ENCODE peak calls at places on chromosomes 1 and 21, in eight cellular contexts. One of them, this sample, is unnamed.

GRCh38 chr21:37139154-37139553 is 66.1 kb downstream of the TTC3 start:
- DNase-seq in AG04450: no peak
- DNase-seq in AG10803: no peak
- DNase-seq in cardiac fibroblast: peak
- DNase-seq in fibroblast of pulmonary artery: no peak
- DNase-seq in IMR-90: no peak
- DNase-seq in lower leg skin: no peak
- DNase-seq in fibroblast of mammary gland: no peak
- DNase-seq in this sample: peak

GRCh38 chr21:25561668-25562641 is 45.3 kb downstream of the MRPL39 start:
- DNase-seq in AG04450: peak
- DNase-seq in AG10803: peak
- DNase-seq in cardiac fibroblast: peak
- DNase-seq in fibroblast of pulmonary artery: peak
- DNase-seq in IMR-90: peak
- DNase-seq in lower leg skin: peak
- DNase-seq in fibroblast of mammary gland: peak
- DNase-seq in this sample: peak

GRCh38 chr1:207404849-207405525 is 49.1 kb upstream of the CR2 start:
- DNase-seq in AG04450: peak
- DNase-seq in AG10803: peak
- DNase-seq in cardiac fibroblast: peak
- DNase-seq in fibroblast of pulmonary artery: peak
- DNase-seq in IMR-90: peak
- DNase-seq in lower leg skin: no peak
- DNase-seq in fibroblast of mammary gland: peak
- DNase-seq in this sample: peak

GRCh38 chr1:117181630-117182041 is 29.1 kb downstream of the VTCN1 start:
- DNase-seq in AG04450: no peak
- DNase-seq in AG10803: no peak
- DNase-seq in cardiac fibroblast: no peak
- DNase-seq in fibroblast of pulmonary artery: no peak
- DNase-seq in IMR-90: no peak
- DNase-seq in lower leg skin: no peak
- DNase-seq in fibroblast of mammary gland: no peak
- DNase-seq in this sample: no peak

GRCh38 chr1:30474818-30475200 is 248.6 kb downstream of the MATN1 start:
- DNase-seq in AG04450: no peak
- DNase-seq in AG10803: no peak
- DNase-seq in cardiac fibroblast: no peak
- DNase-seq in fibroblast of pulmonary artery: no peak
- DNase-seq in IMR-90: no peak
- DNase-seq in lower leg skin: peak
- DNase-seq in fibroblast of mammary gland: no peak
- DNase-seq in this sample: no peak

GRCh38 chr1:182193908-182194550 is 132.5 kb upstream of the ZNF648 start:
- DNase-seq in AG04450: no peak
- DNase-seq in AG10803: peak
- DNase-seq in cardiac fibroblast: no peak
- DNase-seq in fibroblast of pulmonary artery: no peak
- DNase-seq in IMR-90: peak
- DNase-seq in lower leg skin: no peak
- DNase-seq in fibroblast of mammary gland: peak
- DNase-seq in this sample: peak

GRCh38 chr1:18739408-18739807 is 108.8 kb downstream of the PAX7 start:
- DNase-seq in AG04450: no peak
- DNase-seq in AG10803: no peak
- DNase-seq in cardiac fibroblast: no peak
- DNase-seq in fibroblast of pulmonary artery: no peak
- DNase-seq in IMR-90: no peak
- DNase-seq in lower leg skin: no peak
- DNase-seq in fibroblast of mammary gland: no peak
- DNase-seq in this sample: no peak

GRCh38 chr1:159996653-159997052 is 35.1 kb downstream of the PIGM start:
- DNase-seq in AG04450: peak
- DNase-seq in AG10803: peak
- DNase-seq in cardiac fibroblast: peak
- DNase-seq in fibroblast of pulmonary artery: peak
- DNase-seq in IMR-90: peak
- DNase-seq in lower leg skin: no peak
- DNase-seq in fibroblast of mammary gland: peak
- DNase-seq in this sample: peak

GRCh38 chr1:230011333-230012092 is 55.5 kb upstream of the GALNT2 start:
- DNase-seq in AG04450: no peak
- DNase-seq in AG10803: no peak
- DNase-seq in cardiac fibroblast: no peak
- DNase-seq in fibroblast of pulmonary artery: no peak
- DNase-seq in IMR-90: no peak
- DNase-seq in lower leg skin: no peak
- DNase-seq in fibroblast of mammary gland: peak
- DNase-seq in this sample: no peak

GRCh38 chr1:171251042-171251740 is 2.9 kb downstream of the FMO1 start:
- DNase-seq in AG04450: no peak
- DNase-seq in AG10803: peak
- DNase-seq in cardiac fibroblast: peak
- DNase-seq in fibroblast of pulmonary artery: peak
- DNase-seq in IMR-90: peak
- DNase-seq in lower leg skin: no peak
- DNase-seq in fibroblast of mammary gland: no peak
- DNase-seq in this sample: peak

GRCh38 chr1:230568008-230568407 is 74.3 kb upstream of the COG2 start:
- DNase-seq in AG04450: peak
- DNase-seq in AG10803: peak
- DNase-seq in cardiac fibroblast: peak
- DNase-seq in fibroblast of pulmonary artery: peak
- DNase-seq in IMR-90: peak
- DNase-seq in lower leg skin: no peak
- DNase-seq in fibroblast of mammary gland: peak
- DNase-seq in this sample: peak

GRCh38 chr1:99887890-99888289 is 37.7 kb downstream of the AGL start:
- DNase-seq in AG04450: no peak
- DNase-seq in AG10803: no peak
- DNase-seq in cardiac fibroblast: no peak
- DNase-seq in fibroblast of pulmonary artery: no peak
- DNase-seq in IMR-90: no peak
- DNase-seq in lower leg skin: no peak
- DNase-seq in fibroblast of mammary gland: no peak
- DNase-seq in this sample: no peak

GRCh38 chr21:34313116-34313515 is 50.7 kb upstream of the KCNE2 start:
- DNase-seq in AG04450: no peak
- DNase-seq in AG10803: no peak
- DNase-seq in cardiac fibroblast: peak
- DNase-seq in fibroblast of pulmonary artery: peak
- DNase-seq in IMR-90: peak
- DNase-seq in lower leg skin: no peak
- DNase-seq in fibroblast of mammary gland: no peak
- DNase-seq in this sample: peak

GRCh38 chr1:17279001-17279830 is 28.8 kb upstream of the PADI4 start:
- DNase-seq in AG04450: no peak
- DNase-seq in AG10803: no peak
- DNase-seq in cardiac fibroblast: no peak
- DNase-seq in fibroblast of pulmonary artery: no peak
- DNase-seq in IMR-90: no peak
- DNase-seq in lower leg skin: no peak
- DNase-seq in fibroblast of mammary gland: no peak
- DNase-seq in this sample: no peak

GRCh38 chr1:232306269-232306911 is 323.5 kb downstream of the SIPA1L2 start:
- DNase-seq in AG04450: no peak
- DNase-seq in AG10803: no peak
- DNase-seq in cardiac fibroblast: no peak
- DNase-seq in fibroblast of pulmonary artery: peak
- DNase-seq in IMR-90: no peak
- DNase-seq in lower leg skin: no peak
- DNase-seq in fibroblast of mammary gland: no peak
- DNase-seq in this sample: no peak

GRCh38 chr21:41425588-41425953 is 468 bp upstream of the MX1 start:
- DNase-seq in AG04450: no peak
- DNase-seq in AG10803: no peak
- DNase-seq in cardiac fibroblast: no peak
- DNase-seq in fibroblast of pulmonary artery: no peak
- DNase-seq in IMR-90: no peak
- DNase-seq in lower leg skin: no peak
- DNase-seq in fibroblast of mammary gland: no peak
- DNase-seq in this sample: no peak
- H3K4me3 ChIP-seq in AG04450: peak
- H3K4me3 ChIP-seq in AG10803: peak
- H3K4me3 ChIP-seq in cardiac fibroblast: peak
- H3K4me3 ChIP-seq in fibroblast of pulmonary artery: peak
- H3K4me3 ChIP-seq in IMR-90: peak
- H3K4me3 ChIP-seq in lower leg skin: peak
- H3K4me3 ChIP-seq in fibroblast of mammary gland: peak
- H3K4me3 ChIP-seq in this sample: peak

DNA sequence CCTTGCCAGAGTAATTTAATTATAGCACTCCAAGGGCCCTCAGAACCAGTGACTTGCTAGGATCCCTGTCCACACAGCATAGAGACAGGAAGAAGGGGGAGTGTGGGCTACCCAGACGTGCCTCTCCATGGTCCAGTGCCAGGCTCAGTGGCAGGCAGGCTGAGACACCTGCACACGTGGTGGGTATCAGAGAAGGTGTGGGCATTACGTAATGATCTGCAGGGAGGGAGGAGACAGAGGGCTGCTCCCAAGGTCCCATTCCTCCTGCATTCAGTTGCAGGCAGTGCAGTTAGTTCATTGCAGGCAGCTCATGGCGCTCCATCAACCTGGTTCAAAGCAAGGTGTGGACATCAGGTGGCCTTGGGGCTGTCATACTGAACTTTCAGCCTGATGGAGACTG is 49.9 kb downstream of the C8B start:
- DNase-seq in AG04450: no peak
- DNase-seq in AG10803: no peak
- DNase-seq in cardiac fibroblast: no peak
- DNase-seq in fibroblast of pulmonary artery: no peak
- DNase-seq in IMR-90: no peak
- DNase-seq in lower leg skin: no peak
- DNase-seq in fibroblast of mammary gland: no peak
- DNase-seq in this sample: peak
- TF ChIP-seq CTCF in AG04450: no peak
- TF ChIP-seq CTCF in AG10803: no peak
- TF ChIP-seq CTCF in cardiac fibroblast: no peak
- TF ChIP-seq CTCF in fibroblast of pulmonary artery: no peak
- TF ChIP-seq CTCF in IMR-90: no peak
- TF ChIP-seq CTCF in lower leg skin: no peak
- TF ChIP-seq CTCF in fibroblast of mammary gland: no peak
- TF ChIP-seq CTCF in this sample: no peak

DNA sequence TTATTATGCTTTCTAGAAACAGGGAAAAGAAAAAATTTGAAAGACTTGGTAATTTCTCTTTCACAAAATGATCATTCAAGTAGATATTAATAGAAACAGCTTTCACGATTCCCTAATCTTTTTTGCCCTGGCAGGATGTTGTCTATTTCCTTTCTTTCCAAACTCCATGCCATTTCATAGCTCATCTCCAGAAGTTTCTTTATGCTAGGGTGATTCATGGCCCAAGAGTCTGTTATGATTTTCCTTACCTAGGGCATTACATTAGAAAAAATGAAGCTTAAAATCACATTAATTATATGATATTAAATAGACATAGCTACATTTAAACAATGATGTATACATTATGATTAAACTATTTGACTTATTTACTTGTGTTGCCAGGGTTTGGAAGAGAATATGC is 762.1 kb downstream of the LTN1 start:
- DNase-seq in AG04450: no peak
- DNase-seq in AG10803: peak
- DNase-seq in cardiac fibroblast: peak
- DNase-seq in fibroblast of pulmonary artery: peak
- DNase-seq in IMR-90: peak
- DNase-seq in lower leg skin: no peak
- DNase-seq in fibroblast of mammary gland: peak
- DNase-seq in this sample: peak
- H3K4me3 ChIP-seq in AG04450: no peak
- H3K4me3 ChIP-seq in AG10803: no peak
- H3K4me3 ChIP-seq in cardiac fibroblast: no peak
- H3K4me3 ChIP-seq in fibroblast of pulmonary artery: no peak
- H3K4me3 ChIP-seq in IMR-90: no peak
- H3K4me3 ChIP-seq in lower leg skin: no peak
- H3K4me3 ChIP-seq in fibroblast of mammary gland: no peak
- H3K4me3 ChIP-seq in this sample: no peak

GRCh38 chr1:203270448-203270847 is 34.9 kb upstream of the BTG2 start:
- DNase-seq in AG04450: no peak
- DNase-seq in AG10803: no peak
- DNase-seq in cardiac fibroblast: no peak
- DNase-seq in fibroblast of pulmonary artery: no peak
- DNase-seq in IMR-90: no peak
- DNase-seq in lower leg skin: peak
- DNase-seq in fibroblast of mammary gland: no peak
- DNase-seq in this sample: no peak
- TF ChIP-seq CTCF in AG04450: no peak
- TF ChIP-seq CTCF in AG10803: no peak
- TF ChIP-seq CTCF in cardiac fibroblast: no peak
- TF ChIP-seq CTCF in fibroblast of pulmonary artery: no peak
- TF ChIP-seq CTCF in IMR-90: no peak
- TF ChIP-seq CTCF in lower leg skin: no peak
- TF ChIP-seq CTCF in fibroblast of mammary gland: no peak
- TF ChIP-seq CTCF in this sample: peak

GRCh38 chr1:228465134-228465533 is 22.0 kb upstream of the RNF187 start:
- DNase-seq in AG04450: no peak
- DNase-seq in AG10803: no peak
- DNase-seq in cardiac fibroblast: no peak
- DNase-seq in fibroblast of pulmonary artery: no peak
- DNase-seq in IMR-90: no peak
- DNase-seq in lower leg skin: peak
- DNase-seq in fibroblast of mammary gland: no peak
- DNase-seq in this sample: no peak
- H3K4me3 ChIP-seq in AG04450: peak
- H3K4me3 ChIP-seq in AG10803: peak
- H3K4me3 ChIP-seq in cardiac fibroblast: no peak
- H3K4me3 ChIP-seq in fibroblast of pulmonary artery: peak
- H3K4me3 ChIP-seq in IMR-90: peak
- H3K4me3 ChIP-seq in lower leg skin: no peak
- H3K4me3 ChIP-seq in fibroblast of mammary gland: no peak
- H3K4me3 ChIP-seq in this sample: no peak

DNA sequence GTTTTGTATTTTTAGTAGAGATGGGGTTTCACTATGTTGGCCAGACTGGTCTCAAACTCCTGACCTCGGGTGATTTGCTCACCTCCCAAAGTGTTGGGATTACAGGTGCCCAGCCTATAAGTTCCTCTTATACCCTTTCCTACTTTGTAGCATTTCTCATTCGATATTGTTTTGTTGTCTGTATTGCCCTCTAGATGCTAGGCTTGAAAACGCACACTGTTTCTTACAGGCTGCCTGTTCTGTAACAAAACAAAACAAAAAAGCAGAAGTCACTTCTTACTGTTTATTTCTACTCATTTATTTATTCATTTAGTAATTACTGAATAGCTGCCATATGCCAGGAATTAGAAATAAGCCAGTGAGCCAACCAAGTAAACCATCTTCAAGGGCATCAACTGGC is 136.9 kb upstream of the BMP8A start:
- DNase-seq in AG04450: no peak
- DNase-seq in AG10803: no peak
- DNase-seq in cardiac fibroblast: no peak
- DNase-seq in fibroblast of pulmonary artery: no peak
- DNase-seq in IMR-90: no peak
- DNase-seq in lower leg skin: no peak
- DNase-seq in fibroblast of mammary gland: no peak
- DNase-seq in this sample: no peak
- TF ChIP-seq CTCF in AG04450: peak
- TF ChIP-seq CTCF in AG10803: no peak
- TF ChIP-seq CTCF in cardiac fibroblast: no peak
- TF ChIP-seq CTCF in fibroblast of pulmonary artery: no peak
- TF ChIP-seq CTCF in IMR-90: no peak
- TF ChIP-seq CTCF in lower leg skin: no peak
- TF ChIP-seq CTCF in fibroblast of mammary gland: peak
- TF ChIP-seq CTCF in this sample: no peak